ENCODE peak calls at places on chromosomes 6 and 20, in four cellular contexts. L, H, U and C are unnamed samples.

GRCh38 chr6:103105686-103106085 is 1712.2 kb downstream of the GRIK2 start:
- DNase-seq in L (no peak), H (no peak), U (no peak), C (no peak)

GRCh38 chr6:112938656-112939055 is 591.5 kb downstream of the RFPL4B start:
- DNase-seq in L (no peak), H (no peak), U (no peak), C (no peak)

GRCh38 chr6:167219967-167220512 is 62.3 kb upstream of the GPR31 start:
- DNase-seq in L (no peak), H (no peak), U (no peak), C (no peak)

GRCh38 chr6:7042654-7043545 is 64.9 kb upstream of the RREB1 start:
- DNase-seq in L (no peak), H (no peak), U (no peak), C (no peak)

GRCh38 chr20:14685179-14685578 is 347.8 kb upstream of the FLRT3 start:
- DNase-seq in L (no peak), H (no peak), U (no peak), C (no peak)

GRCh38 chr6:40542175-40542764 is 44.9 kb downstream of the LRFN2 start:
- DNase-seq in L (no peak), H (no peak), U (no peak), C (no peak)

GRCh38 chr20:16438100-16438499 is 135.1 kb downstream of the KIF16B start:
- DNase-seq in L (no peak), H (no peak), U (peak; percentile 15), C (no peak)

GRCh38 chr6:114862064-114862463 is 519.2 kb upstream of the HS3ST5 start:
- DNase-seq in L (no peak), H (no peak), U (no peak), C (no peak)

GRCh38 chr6:55943329-55943728 is 67.9 kb upstream of the BMP5 start:
- DNase-seq in L (no peak), H (no peak), U (no peak), C (no peak)

GRCh38 chr6:142631517-142632385 is 313.2 kb downstream of the HIVEP2 start:
- DNase-seq in L (no peak), H (no peak), U (no peak), C (no peak)

GRCh38 chr6:69867075-69867911 is 937 bp downstream of the COL19A1 start:
- DNase-seq in L (peak; percentile 34), H (peak; percentile 44), U (peak; percentile 47), C (peak; percentile 22)

DNA sequence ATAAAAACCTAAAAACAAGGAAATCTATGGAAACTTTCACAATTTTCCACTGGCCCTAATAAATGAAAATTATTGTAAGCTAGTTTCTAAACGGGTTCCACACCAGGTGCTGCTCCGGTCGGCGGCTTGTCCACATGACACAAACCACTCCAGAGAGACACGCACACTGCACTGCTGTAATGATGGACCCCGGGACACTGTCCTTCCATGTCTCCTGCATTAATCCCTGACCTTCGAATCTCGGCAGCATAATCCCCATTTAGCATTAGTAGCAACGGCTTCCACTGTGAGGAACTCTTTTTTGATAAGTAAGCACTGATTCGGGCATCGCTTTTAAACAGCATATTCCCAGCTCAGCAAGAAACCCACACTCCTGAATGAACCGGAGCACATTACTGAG is 43.5 kb downstream of the INSM1 start:
- DNase-seq in L (no peak), H (no peak), U (no peak), C (no peak)
- H3K27ac ChIP-seq in L (no peak overlapping the region), H (no peak overlapping the region), U (no peak overlapping the region), C (no peak overlapping the region)

DNA sequence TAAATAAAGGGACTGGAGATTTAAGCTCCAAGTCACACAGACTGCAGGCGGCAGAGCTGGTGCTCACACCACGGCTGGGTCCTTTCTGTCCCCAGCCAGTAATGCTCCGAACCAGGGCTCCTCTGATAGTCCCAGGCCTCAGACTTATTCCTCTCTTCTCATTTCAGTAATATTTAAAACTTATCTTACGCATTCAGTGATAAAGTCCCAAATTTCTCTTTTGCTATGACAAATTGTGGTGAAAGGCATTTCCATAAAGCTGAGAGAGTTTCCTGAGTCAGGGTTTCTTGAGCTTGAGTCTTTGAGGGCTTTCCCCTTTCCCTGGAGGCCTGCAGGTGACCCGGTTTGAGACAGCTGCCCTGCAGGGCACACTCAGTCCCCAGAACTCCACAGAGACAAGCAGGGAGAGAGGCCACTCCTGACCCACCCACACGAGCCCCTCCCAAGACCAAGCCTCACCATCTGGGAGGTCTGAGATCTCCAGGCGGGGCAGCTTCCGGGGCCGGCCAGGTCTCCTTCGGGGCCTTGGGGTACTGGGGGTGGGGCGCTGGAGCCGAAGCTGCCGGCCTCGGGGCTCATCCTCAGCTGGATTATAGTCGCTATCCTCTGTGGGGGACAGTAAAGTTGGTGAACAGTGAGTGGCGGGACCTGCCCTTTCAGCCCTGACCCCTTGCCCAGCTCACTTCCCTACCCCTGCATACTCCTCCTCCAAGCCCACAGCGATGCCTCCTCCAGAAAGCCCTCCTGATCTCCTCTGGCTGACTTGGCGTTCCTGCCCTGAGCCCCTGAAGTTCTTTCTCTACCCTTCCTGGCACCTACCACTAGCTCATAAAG is 6.6 kb downstream of the ZNF335 start:
- DNase-seq in L (no peak), H (no peak), U (no peak), C (no peak)
- H3K27ac ChIP-seq in L (no peak overlapping the region), H (no peak overlapping the region), U (no peak overlapping the region), C (no peak overlapping the region)

GRCh38 chr6:81937296-81937937 is 184.9 kb upstream of the TENT5A start:
- DNase-seq in L (no peak), H (no peak), U (no peak), C (no peak)
- H3K27ac ChIP-seq in L (peak overlapping the region; percentile 21), H (no peak overlapping the region), U (no peak overlapping the region), C (no peak overlapping the region)

GRCh38 chr6:157531986-157532365 is 151.0 kb downstream of the ZDHHC14 start:
- DNase-seq in L (no peak), H (no peak), U (no peak), C (no peak)

GRCh38 chr6:157534134-157534871 is 153.3 kb downstream of the ZDHHC14 start:
- DNase-seq in L (no peak), H (no peak), U (no peak), C (no peak)

GRCh38 chr6:157532963-157533362 is 152.0 kb downstream of the ZDHHC14 start:
- DNase-seq in L (no peak), H (no peak), U (no peak), C (no peak)

GRCh38 chr6:157534991-157535353 is 154.0 kb downstream of the ZDHHC14 start:
- DNase-seq in L (no peak), H (no peak), U (no peak), C (no peak)

DNA sequence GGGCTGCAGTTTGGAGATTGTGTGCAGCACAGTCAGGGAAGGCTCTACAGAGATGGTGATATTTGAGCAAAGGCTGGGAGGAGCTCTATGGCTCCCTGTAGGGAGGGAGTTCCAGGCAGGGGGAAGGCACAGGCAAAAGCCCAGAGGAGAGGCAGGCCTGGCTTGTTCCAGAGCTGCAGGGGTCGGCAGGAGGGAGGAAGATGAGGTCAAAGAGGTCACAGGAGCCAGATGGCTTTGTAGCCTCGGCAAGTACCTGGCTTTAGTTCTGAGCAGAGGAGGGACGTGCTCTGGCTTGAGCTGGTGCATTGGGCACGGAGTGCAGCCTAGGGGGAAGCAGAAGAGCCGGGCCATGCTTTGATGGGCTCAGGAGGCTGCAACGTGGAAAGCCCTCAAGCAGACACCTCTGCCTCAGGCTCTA is 152.4 kb downstream of the ZDHHC14 start:
- DNase-seq in L (no peak), H (no peak), U (no peak), C (no peak)
- H3K27ac ChIP-seq in L (no peak overlapping the region), H (no peak overlapping the region), U (no peak overlapping the region), C (no peak overlapping the region)

GRCh38 chr6:84860493-84860892 is 96.1 kb upstream of the TBX18 start:
- DNase-seq in L (no peak), H (no peak), U (no peak), C (no peak)
- H3K27ac ChIP-seq in L (no peak overlapping the region), H (no peak overlapping the region), U (no peak overlapping the region), C (no peak overlapping the region)

DNA sequence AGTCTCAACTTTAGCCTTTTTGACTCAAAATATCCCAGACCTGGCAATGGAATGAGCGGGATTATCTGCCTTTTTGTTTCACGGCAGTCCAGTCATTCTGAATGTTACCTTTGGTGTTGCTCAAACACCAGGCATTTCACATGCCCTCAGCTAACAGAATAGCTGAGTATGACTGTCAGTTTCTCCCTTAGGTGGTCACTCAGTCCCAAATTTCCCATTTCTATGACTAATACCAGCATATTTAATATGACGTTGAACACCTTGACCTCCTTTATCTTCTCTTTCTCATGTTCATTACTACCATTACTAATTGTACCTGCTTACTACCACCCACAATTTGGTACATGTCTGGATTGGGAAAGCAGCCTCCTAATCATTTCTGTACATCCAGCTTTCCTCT is 65.2 kb downstream of the EDN1 start:
- DNase-seq in L (no peak), H (no peak), U (no peak), C (no peak)
- H3K27ac ChIP-seq in L (no peak overlapping the region), H (no peak overlapping the region), U (no peak overlapping the region), C (no peak overlapping the region)

DNA sequence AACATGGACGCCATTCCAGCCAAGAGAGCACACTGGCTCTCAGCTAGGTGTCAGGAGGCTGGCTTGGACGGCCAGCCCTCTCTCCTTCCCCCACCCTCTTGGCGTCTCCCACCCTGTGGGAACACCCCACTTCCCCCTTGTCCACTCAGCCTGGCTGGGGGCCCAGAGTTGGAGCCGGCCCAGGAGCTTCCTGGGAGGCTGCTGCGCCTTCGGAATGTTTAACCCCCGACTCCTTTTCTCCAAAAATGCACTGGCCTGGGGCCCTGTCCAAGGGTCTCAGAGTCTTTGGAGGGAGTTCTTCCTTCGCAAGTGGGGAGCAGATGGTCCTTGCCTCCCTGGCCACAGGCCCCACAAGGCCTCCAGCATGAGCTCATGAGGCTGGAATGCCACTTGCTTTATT is 4.1 kb downstream of the ADAM33 start:
- DNase-seq in L (no peak), H (no peak), U (peak; percentile 26), C (no peak)
- H3K27ac ChIP-seq in L (no peak overlapping the region), H (no peak overlapping the region), U (peak overlapping the region; percentile 6), C (no peak overlapping the region)

GRCh38 chr6:163570579-163571231 is 156.2 kb downstream of the QKI start:
- DNase-seq in L (no peak), H (no peak), U (no peak), C (no peak)
- H3K27ac ChIP-seq in L (peak overlapping the region; percentile 10), H (no peak overlapping the region), U (no peak overlapping the region), C (no peak overlapping the region)